ENCODE peak calls at places on chromosomes 12 and 14, in nine cellular contexts. One of them, this sample, is unnamed.

GRCh38 chr12:110279976-110280783 is 867 bp upstream of the ATP2A2 start:
- DNase-seq in glomerular endothelial cell: no peak
- DNase-seq in iris pigment epithelial cell: peak; percentile 47
- DNase-seq in Calu3: peak; percentile 71
- DNase-seq in germinal center: peak; percentile 71
- DNase-seq in EH: peak; percentile 72
- DNase-seq in mammary epithelial cell: peak; percentile 67
- DNase-seq in amniotic stem cell: no peak
- DNase-seq in stimulated activated CD8-positive, alpha-beta memory T cell treated with anti-CD3 and anti-CD28 coated beads, Interleukin-7, amount 100 ng/mL, for 48 hours: peak; percentile 6
- DNase-seq in this sample: no peak

GRCh38 chr12:131828671-131829350 is 618 bp downstream of the MMP17 start:
- DNase-seq in amniotic stem cell: no peak
- DNase-seq in Calu3: peak; percentile 58
- DNase-seq in glomerular endothelial cell: no peak
- DNase-seq in germinal center: no peak
- DNase-seq in iris pigment epithelial cell: peak; percentile 30
- DNase-seq in EH: no peak
- DNase-seq in mammary epithelial cell: peak; percentile 24
- DNase-seq in stimulated activated CD8-positive, alpha-beta memory T cell treated with anti-CD3 and anti-CD28 coated beads, Interleukin-7, amount 100 ng/mL, for 48 hours: no peak
- DNase-seq in this sample: no peak

GRCh38 chr12:85621041-85621440 is 215.2 kb downstream of the RASSF9 start:
- DNase-seq in mammary epithelial cell: peak; percentile 38
- DNase-seq in Calu3: no peak
- DNase-seq in amniotic stem cell: no peak
- DNase-seq in iris pigment epithelial cell: no peak
- DNase-seq in EH: no peak
- DNase-seq in stimulated activated CD8-positive, alpha-beta memory T cell treated with anti-CD3 and anti-CD28 coated beads, Interleukin-7, amount 100 ng/mL, for 48 hours: no peak
- DNase-seq in glomerular endothelial cell: no peak
- DNase-seq in germinal center: no peak
- DNase-seq in this sample: no peak

GRCh38 chr14:101183376-101184103 is 280.0 kb upstream of the RTL1 start:
- DNase-seq in mammary epithelial cell: no peak
- DNase-seq in glomerular endothelial cell: no peak
- DNase-seq in EH: no peak
- DNase-seq in germinal center: no peak
- DNase-seq in amniotic stem cell: no peak
- DNase-seq in iris pigment epithelial cell: no peak
- DNase-seq in stimulated activated CD8-positive, alpha-beta memory T cell treated with anti-CD3 and anti-CD28 coated beads, Interleukin-7, amount 100 ng/mL, for 48 hours: no peak
- DNase-seq in Calu3: peak; percentile 22
- DNase-seq in this sample: no peak

GRCh38 chr12:97134495-97134894 is 227.4 kb downstream of the NEDD1 start:
- DNase-seq in germinal center: no peak
- DNase-seq in amniotic stem cell: no peak
- DNase-seq in iris pigment epithelial cell: no peak
- DNase-seq in Calu3: no peak
- DNase-seq in EH: no peak
- DNase-seq in mammary epithelial cell: no peak
- DNase-seq in glomerular endothelial cell: no peak
- DNase-seq in stimulated activated CD8-positive, alpha-beta memory T cell treated with anti-CD3 and anti-CD28 coated beads, Interleukin-7, amount 100 ng/mL, for 48 hours: no peak
- DNase-seq in this sample: no peak

GRCh38 chr12:8636581-8636980 is 23.9 kb upstream of the AICDA start:
- DNase-seq in germinal center: no peak
- DNase-seq in mammary epithelial cell: no peak
- DNase-seq in amniotic stem cell: no peak
- DNase-seq in iris pigment epithelial cell: no peak
- DNase-seq in stimulated activated CD8-positive, alpha-beta memory T cell treated with anti-CD3 and anti-CD28 coated beads, Interleukin-7, amount 100 ng/mL, for 48 hours: no peak
- DNase-seq in EH: no peak
- DNase-seq in glomerular endothelial cell: no peak
- DNase-seq in Calu3: no peak
- DNase-seq in this sample: no peak

GRCh38 chr12:98532687-98533304 is 17.4 kb downstream of the TMPO start:
- DNase-seq in germinal center: peak; percentile 10
- DNase-seq in mammary epithelial cell: peak; percentile 55
- DNase-seq in glomerular endothelial cell: no peak
- DNase-seq in amniotic stem cell: no peak
- DNase-seq in stimulated activated CD8-positive, alpha-beta memory T cell treated with anti-CD3 and anti-CD28 coated beads, Interleukin-7, amount 100 ng/mL, for 48 hours: no peak
- DNase-seq in Calu3: peak; percentile 66
- DNase-seq in EH: peak; percentile 62
- DNase-seq in iris pigment epithelial cell: peak; percentile 54
- DNase-seq in this sample: no peak

GRCh38 chr12:132908145-132909029 is 21.0 kb upstream of the CHFR start:
- DNase-seq in iris pigment epithelial cell: peak; percentile 99
- DNase-seq in germinal center: peak; percentile 95
- DNase-seq in stimulated activated CD8-positive, alpha-beta memory T cell treated with anti-CD3 and anti-CD28 coated beads, Interleukin-7, amount 100 ng/mL, for 48 hours: peak; percentile 98
- DNase-seq in glomerular endothelial cell: peak; percentile 75
- DNase-seq in mammary epithelial cell: peak; percentile 99
- DNase-seq in EH: peak; percentile 94
- DNase-seq in amniotic stem cell: peak; percentile 98
- DNase-seq in Calu3: no peak
- DNase-seq in this sample: peak; percentile 71

GRCh38 chr14:100660498-100661339 is 66.0 kb upstream of the DLK1 start:
- DNase-seq in amniotic stem cell: no peak
- DNase-seq in germinal center: no peak
- DNase-seq in Calu3: peak; percentile 14
- DNase-seq in EH: peak; percentile 20
- DNase-seq in stimulated activated CD8-positive, alpha-beta memory T cell treated with anti-CD3 and anti-CD28 coated beads, Interleukin-7, amount 100 ng/mL, for 48 hours: no peak
- DNase-seq in glomerular endothelial cell: no peak
- DNase-seq in mammary epithelial cell: peak; percentile 24
- DNase-seq in iris pigment epithelial cell: no peak
- DNase-seq in this sample: no peak

GRCh38 chr12:45336331-45336730 is 120.4 kb downstream of the ANO6 start:
- DNase-seq in EH: peak; percentile 95
- DNase-seq in glomerular endothelial cell: no peak
- DNase-seq in germinal center: no peak
- DNase-seq in mammary epithelial cell: peak; percentile 88
- DNase-seq in amniotic stem cell: peak; percentile 70
- DNase-seq in iris pigment epithelial cell: peak; percentile 99
- DNase-seq in stimulated activated CD8-positive, alpha-beta memory T cell treated with anti-CD3 and anti-CD28 coated beads, Interleukin-7, amount 100 ng/mL, for 48 hours: no peak
- DNase-seq in Calu3: no peak
- DNase-seq in this sample: peak; percentile 92

GRCh38 chr12:54592316-54592715 is 3.9 kb upstream of the PPP1R1A start:
- DNase-seq in iris pigment epithelial cell: peak; percentile 21
- DNase-seq in stimulated activated CD8-positive, alpha-beta memory T cell treated with anti-CD3 and anti-CD28 coated beads, Interleukin-7, amount 100 ng/mL, for 48 hours: no peak
- DNase-seq in amniotic stem cell: no peak
- DNase-seq in Calu3: no peak
- DNase-seq in EH: no peak
- DNase-seq in mammary epithelial cell: peak; percentile 34
- DNase-seq in germinal center: no peak
- DNase-seq in glomerular endothelial cell: no peak
- DNase-seq in this sample: no peak

GRCh38 chr14:58059121-58059520 is 92.9 kb downstream of the ARMH4 start:
- DNase-seq in mammary epithelial cell: no peak
- DNase-seq in stimulated activated CD8-positive, alpha-beta memory T cell treated with anti-CD3 and anti-CD28 coated beads, Interleukin-7, amount 100 ng/mL, for 48 hours: no peak
- DNase-seq in Calu3: no peak
- DNase-seq in EH: no peak
- DNase-seq in glomerular endothelial cell: no peak
- DNase-seq in amniotic stem cell: no peak
- DNase-seq in germinal center: no peak
- DNase-seq in iris pigment epithelial cell: no peak
- DNase-seq in this sample: no peak

GRCh38 chr12:71661977-71662522 is 1.6 kb downstream of the ZFC3H1 start:
- DNase-seq in glomerular endothelial cell: no peak
- DNase-seq in germinal center: no peak
- DNase-seq in stimulated activated CD8-positive, alpha-beta memory T cell treated with anti-CD3 and anti-CD28 coated beads, Interleukin-7, amount 100 ng/mL, for 48 hours: no peak
- DNase-seq in iris pigment epithelial cell: peak; percentile 83
- DNase-seq in Calu3: no peak
- DNase-seq in mammary epithelial cell: peak; percentile 13
- DNase-seq in EH: peak; percentile 71
- DNase-seq in amniotic stem cell: peak; percentile 20
- DNase-seq in this sample: no peak

GRCh38 chr12:103839103-103839502 is 1.9 kb downstream of the NT5DC3 start:
- DNase-seq in Calu3: no peak
- DNase-seq in mammary epithelial cell: no peak
- DNase-seq in amniotic stem cell: no peak
- DNase-seq in germinal center: no peak
- DNase-seq in EH: no peak
- DNase-seq in stimulated activated CD8-positive, alpha-beta memory T cell treated with anti-CD3 and anti-CD28 coated beads, Interleukin-7, amount 100 ng/mL, for 48 hours: no peak
- DNase-seq in iris pigment epithelial cell: peak; percentile 26
- DNase-seq in glomerular endothelial cell: no peak
- DNase-seq in this sample: no peak

GRCh38 chr12:93497456-93497855 is 30.1 kb downstream of the MRPL42 start:
- DNase-seq in stimulated activated CD8-positive, alpha-beta memory T cell treated with anti-CD3 and anti-CD28 coated beads, Interleukin-7, amount 100 ng/mL, for 48 hours: no peak
- DNase-seq in Calu3: no peak
- DNase-seq in iris pigment epithelial cell: no peak
- DNase-seq in germinal center: no peak
- DNase-seq in amniotic stem cell: no peak
- DNase-seq in glomerular endothelial cell: no peak
- DNase-seq in EH: no peak
- DNase-seq in mammary epithelial cell: no peak
- DNase-seq in this sample: no peak

GRCh38 chr14:71472281-71472960 is 459.8 kb upstream of the RGS6 start:
- DNase-seq in amniotic stem cell: no peak
- DNase-seq in mammary epithelial cell: no peak
- DNase-seq in Calu3: no peak
- DNase-seq in glomerular endothelial cell: no peak
- DNase-seq in EH: peak; percentile 84
- DNase-seq in stimulated activated CD8-positive, alpha-beta memory T cell treated with anti-CD3 and anti-CD28 coated beads, Interleukin-7, amount 100 ng/mL, for 48 hours: no peak
- DNase-seq in germinal center: no peak
- DNase-seq in iris pigment epithelial cell: peak; percentile 27
- DNase-seq in this sample: peak; percentile 1

GRCh38 chr12:90292183-90292582 is 583.5 kb upstream of the ATP2B1 start:
- DNase-seq in iris pigment epithelial cell: no peak
- DNase-seq in EH: no peak
- DNase-seq in glomerular endothelial cell: no peak
- DNase-seq in amniotic stem cell: no peak
- DNase-seq in germinal center: no peak
- DNase-seq in stimulated activated CD8-positive, alpha-beta memory T cell treated with anti-CD3 and anti-CD28 coated beads, Interleukin-7, amount 100 ng/mL, for 48 hours: no peak
- DNase-seq in mammary epithelial cell: no peak
- DNase-seq in Calu3: no peak
- DNase-seq in this sample: no peak

GRCh38 chr14:50768220-50768619 is 62.7 kb downstream of the NIN start:
- DNase-seq in glomerular endothelial cell: no peak
- DNase-seq in stimulated activated CD8-positive, alpha-beta memory T cell treated with anti-CD3 and anti-CD28 coated beads, Interleukin-7, amount 100 ng/mL, for 48 hours: no peak
- DNase-seq in germinal center: no peak
- DNase-seq in iris pigment epithelial cell: peak; percentile 24
- DNase-seq in amniotic stem cell: no peak
- DNase-seq in Calu3: no peak
- DNase-seq in mammary epithelial cell: no peak
- DNase-seq in EH: no peak
- DNase-seq in this sample: no peak

GRCh38 chr12:47190905-47191304 is 111.1 kb upstream of the AMIGO2 start:
- DNase-seq in mammary epithelial cell: no peak
- DNase-seq in EH: no peak
- DNase-seq in glomerular endothelial cell: no peak
- DNase-seq in iris pigment epithelial cell: no peak
- DNase-seq in Calu3: no peak
- DNase-seq in amniotic stem cell: no peak
- DNase-seq in germinal center: no peak
- DNase-seq in stimulated activated CD8-positive, alpha-beta memory T cell treated with anti-CD3 and anti-CD28 coated beads, Interleukin-7, amount 100 ng/mL, for 48 hours: no peak
- DNase-seq in this sample: no peak

GRCh38 chr14:68975667-68976066 is 3.4 kb downstream of the ACTN1 start:
- DNase-seq in stimulated activated CD8-positive, alpha-beta memory T cell treated with anti-CD3 and anti-CD28 coated beads, Interleukin-7, amount 100 ng/mL, for 48 hours: no peak
- DNase-seq in germinal center: no peak
- DNase-seq in iris pigment epithelial cell: peak; percentile 94
- DNase-seq in Calu3: no peak
- DNase-seq in EH: peak; percentile 89
- DNase-seq in amniotic stem cell: peak; percentile 31
- DNase-seq in mammary epithelial cell: peak; percentile 85
- DNase-seq in glomerular endothelial cell: no peak
- DNase-seq in this sample: no peak

GRCh38 chr14:61527325-61528100 is 167.8 kb upstream of the HIF1A start:
- DNase-seq in iris pigment epithelial cell: peak; percentile 95
- DNase-seq in glomerular endothelial cell: no peak
- DNase-seq in amniotic stem cell: no peak
- DNase-seq in germinal center: no peak
- DNase-seq in mammary epithelial cell: peak; percentile 42
- DNase-seq in EH: peak; percentile 88
- DNase-seq in stimulated activated CD8-positive, alpha-beta memory T cell treated with anti-CD3 and anti-CD28 coated beads, Interleukin-7, amount 100 ng/mL, for 48 hours: no peak
- DNase-seq in Calu3: peak; percentile 41
- DNase-seq in this sample: no peak

GRCh38 chr12:26046203-26046602 is 78.6 kb downstream of the BHLHE41 start:
- DNase-seq in amniotic stem cell: no peak
- DNase-seq in glomerular endothelial cell: no peak
- DNase-seq in stimulated activated CD8-positive, alpha-beta memory T cell treated with anti-CD3 and anti-CD28 coated beads, Interleukin-7, amount 100 ng/mL, for 48 hours: no peak
- DNase-seq in Calu3: no peak
- DNase-seq in mammary epithelial cell: no peak
- DNase-seq in germinal center: no peak
- DNase-seq in iris pigment epithelial cell: no peak
- DNase-seq in EH: no peak
- DNase-seq in this sample: no peak

GRCh38 chr12:1350055-1350933 is 244.1 kb downstream of the FBXL14 start:
- DNase-seq in mammary epithelial cell: peak; percentile 90
- DNase-seq in amniotic stem cell: no peak
- DNase-seq in EH: peak; percentile 94
- DNase-seq in glomerular endothelial cell: no peak
- DNase-seq in iris pigment epithelial cell: peak; percentile 93
- DNase-seq in Calu3: peak; percentile 21
- DNase-seq in germinal center: no peak
- DNase-seq in stimulated activated CD8-positive, alpha-beta memory T cell treated with anti-CD3 and anti-CD28 coated beads, Interleukin-7, amount 100 ng/mL, for 48 hours: no peak
- DNase-seq in this sample: peak; percentile 61

GRCh38 chr14:55665067-55665700 is 85.2 kb downstream of the KTN1 start:
- DNase-seq in stimulated activated CD8-positive, alpha-beta memory T cell treated with anti-CD3 and anti-CD28 coated beads, Interleukin-7, amount 100 ng/mL, for 48 hours: no peak
- DNase-seq in EH: peak; percentile 27
- DNase-seq in Calu3: no peak
- DNase-seq in germinal center: no peak
- DNase-seq in mammary epithelial cell: no peak
- DNase-seq in iris pigment epithelial cell: peak; percentile 56
- DNase-seq in glomerular endothelial cell: no peak
- DNase-seq in amniotic stem cell: no peak
- DNase-seq in this sample: no peak

GRCh38 chr14:51224551-51224950 is 15.5 kb upstream of the TMX1 start:
- DNase-seq in mammary epithelial cell: no peak
- DNase-seq in EH: peak; percentile 13
- DNase-seq in iris pigment epithelial cell: peak; percentile 62
- DNase-seq in amniotic stem cell: no peak
- DNase-seq in germinal center: no peak
- DNase-seq in Calu3: no peak
- DNase-seq in glomerular endothelial cell: no peak
- DNase-seq in stimulated activated CD8-positive, alpha-beta memory T cell treated with anti-CD3 and anti-CD28 coated beads, Interleukin-7, amount 100 ng/mL, for 48 hours: no peak
- DNase-seq in this sample: no peak

GRCh38 chr12:71950404-71950803 is 11.8 kb downstream of the TPH2 start:
- DNase-seq in mammary epithelial cell: no peak
- DNase-seq in EH: no peak
- DNase-seq in amniotic stem cell: no peak
- DNase-seq in stimulated activated CD8-positive, alpha-beta memory T cell treated with anti-CD3 and anti-CD28 coated beads, Interleukin-7, amount 100 ng/mL, for 48 hours: no peak
- DNase-seq in glomerular endothelial cell: no peak
- DNase-seq in Calu3: no peak
- DNase-seq in germinal center: no peak
- DNase-seq in iris pigment epithelial cell: no peak
- DNase-seq in this sample: no peak

GRCh38 chr12:120710805-120711296 is 593 bp downstream of the UNC119B start:
- DNase-seq in Calu3: peak; percentile 53
- DNase-seq in mammary epithelial cell: peak; percentile 11
- DNase-seq in EH: peak; percentile 35
- DNase-seq in glomerular endothelial cell: no peak
- DNase-seq in stimulated activated CD8-positive, alpha-beta memory T cell treated with anti-CD3 and anti-CD28 coated beads, Interleukin-7, amount 100 ng/mL, for 48 hours: no peak
- DNase-seq in iris pigment epithelial cell: no peak
- DNase-seq in germinal center: peak; percentile 35
- DNase-seq in amniotic stem cell: no peak
- DNase-seq in this sample: no peak

GRCh38 chr12:1799068-1799881 is 21.1 kb upstream of the LRTM2 start:
- DNase-seq in amniotic stem cell: no peak
- DNase-seq in iris pigment epithelial cell: no peak
- DNase-seq in Calu3: no peak
- DNase-seq in mammary epithelial cell: no peak
- DNase-seq in EH: no peak
- DNase-seq in stimulated activated CD8-positive, alpha-beta memory T cell treated with anti-CD3 and anti-CD28 coated beads, Interleukin-7, amount 100 ng/mL, for 48 hours: no peak
- DNase-seq in glomerular endothelial cell: no peak
- DNase-seq in germinal center: no peak
- DNase-seq in this sample: no peak

This sample was measured in AG04449.